ENCODE peak calls at places on chromosomes 5 and 9, in nine cellular contexts. W, F, M, T, R, E, O, U and N are unnamed samples.

GRCh38 chr5:135033026-135033861 is 784 bp downstream of the PITX1 start:
- DNase-seq in W (peak), F (peak), M (peak), T (peak), R (peak), E (no peak), O (peak), U (no peak), N (no peak)

GRCh38 chr5:138724470-138725146 is 28.6 kb upstream of the CTNNA1 start:
- DNase-seq in W (no peak), F (no peak), M (no peak), T (no peak), R (no peak), E (no peak), O (no peak), U (no peak), N (no peak)

GRCh38 chr5:179243333-179243732 is 101.9 kb downstream of the ADAMTS2 start:
- DNase-seq in W (peak), F (no peak), M (no peak), T (peak), R (no peak), E (no peak), O (no peak), U (no peak), N (peak)

GRCh38 chr5:180598316-180598701 is 7.0 kb upstream of the SCGB3A1 start:
- DNase-seq in W (no peak), F (peak), M (no peak), T (no peak), R (no peak), E (no peak), O (no peak), U (peak), N (no peak)

GRCh38 chr9:2373648-2374047 is 247.9 kb upstream of the VLDLR start:
- DNase-seq in W (no peak), F (no peak), M (no peak), T (no peak), R (no peak), E (no peak), O (no peak), U (no peak), N (no peak)

GRCh38 chr5:119059740-119060255 is 11.1 kb upstream of the DMXL1 start:
- DNase-seq in W (no peak), F (no peak), M (no peak), T (no peak), R (no peak), E (no peak), O (no peak), U (no peak), N (no peak)

GRCh38 chr5:56126487-56127179 is 106.5 kb downstream of the ANKRD55 start:
- DNase-seq in W (no peak), F (no peak), M (no peak), T (peak), R (peak), E (no peak), O (no peak), U (no peak), N (no peak)

GRCh38 chr5:163434410-163434866 is 3.0 kb upstream of the CCNG1 start:
- DNase-seq in W (no peak), F (no peak), M (no peak), T (peak), R (peak), E (no peak), O (no peak), U (no peak), N (no peak)

GRCh38 chr9:20066120-20066519 is 277.3 kb upstream of the SLC24A2 start:
- DNase-seq in W (no peak), F (no peak), M (no peak), T (no peak), R (no peak), E (no peak), O (no peak), U (no peak), N (no peak)

DNA sequence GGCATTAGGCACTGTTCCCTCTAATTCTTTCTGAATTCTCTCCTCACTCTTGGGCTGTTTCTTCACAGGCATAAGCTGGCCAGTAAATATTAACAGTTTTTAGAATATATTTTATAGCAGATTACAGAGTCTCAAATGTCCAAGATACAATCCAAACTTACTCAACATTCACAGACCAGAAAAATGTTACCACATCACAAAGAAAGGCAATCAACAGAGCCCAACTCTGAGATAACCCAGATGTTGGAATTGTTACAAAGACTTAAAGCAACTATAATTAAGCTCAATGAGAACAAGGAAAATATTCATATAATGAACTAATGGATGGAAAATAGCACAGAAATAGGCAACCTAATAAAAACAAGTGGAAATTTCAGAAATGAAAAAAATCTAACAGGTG is 401.1 kb upstream of the RGMB start:
- DNase-seq in W (no peak), F (no peak), M (no peak), T (peak), R (no peak), E (no peak), O (no peak), U (no peak), N (no peak)
- TF ChIP-seq CTCF in W (no peak), F (no peak), M (no peak), T (no peak), R (no peak), E (no peak), O (no peak), U (no peak), N (no peak)

GRCh38 chr5:157492886-157493285 is 32.9 kb downstream of the NIPAL4 start:
- DNase-seq in W (no peak), F (no peak), M (no peak), T (no peak), R (no peak), E (no peak), O (no peak), U (no peak), N (no peak)
- TF ChIP-seq CTCF in W (no peak), F (no peak), M (no peak), T (no peak), R (no peak), E (no peak), O (no peak), U (no peak), N (no peak)

GRCh38 chr5:74127377-74128338 is 501.7 kb downstream of the ARHGEF28 start:
- DNase-seq in W (no peak), F (no peak), M (peak), T (peak), R (peak), E (no peak), O (no peak), U (no peak), N (no peak)
- TF ChIP-seq CTCF in W (no peak), F (no peak), M (peak), T (peak), R (peak), E (no peak), O (peak), U (no peak), N (peak)

DNA sequence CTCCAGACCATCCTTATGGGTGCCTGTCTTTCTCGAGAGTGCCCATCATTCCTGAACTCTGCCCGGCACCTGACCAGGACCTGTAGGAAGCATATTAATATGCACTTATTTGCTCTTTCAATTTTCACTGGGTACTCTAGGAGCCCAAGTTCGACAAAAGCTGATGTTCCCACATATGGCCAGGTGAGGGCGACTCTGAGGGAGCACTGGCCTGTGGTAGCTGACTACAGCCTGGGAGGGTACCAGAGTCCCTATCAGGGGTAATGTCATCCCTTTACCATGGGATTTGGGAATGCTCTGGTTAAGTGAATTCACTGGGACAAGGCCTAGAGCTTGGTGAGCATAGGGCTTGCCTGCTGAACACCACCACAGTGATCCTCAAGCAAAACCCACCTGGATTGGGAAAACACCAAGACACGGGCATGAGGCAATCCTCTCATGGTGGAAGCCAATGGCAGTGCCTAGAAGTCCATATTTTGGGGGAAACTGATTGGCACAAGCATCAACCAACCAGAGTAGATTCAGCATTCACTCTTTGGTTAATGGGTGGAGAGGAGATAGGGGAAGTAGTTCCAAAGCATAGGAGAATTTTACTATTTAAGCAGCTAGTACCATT is 112.2 kb downstream of the MTX3 start:
- DNase-seq in W (no peak), F (no peak), M (peak), T (no peak), R (peak), E (no peak), O (peak), U (peak), N (no peak)
- TF ChIP-seq CTCF in W (no peak), F (peak), M (peak), T (peak), R (peak), E (no peak), O (peak), U (peak), N (no peak)